ENCODE peak calls at places on chromosomes 6 and 20, in ten cellular contexts. One of them, this sample, is unnamed.

GRCh38 chr6:107329063-107329462 is 130.3 kb downstream of the PDSS2 start:
- DNase-seq in GOT3: no peak
- DNase-seq in stimulated activated CD4-positive, alpha-beta T cell treated with anti-CD3 and anti-CD28 coated beads, Interleukin-1b, Interleukin-23, amount 100 ng/mL, for 4 hours: no peak
- DNase-seq in tibial nerve: no peak
- DNase-seq in fibroblast of lung: no peak
- DNase-seq in sciatic nerve: no peak
- DNase-seq in stimulated activated naive CD8-positive, alpha-beta T cell treated with anti-CD3 and anti-CD28 coated beads, Interleukin-15, Interleukin-2, amounts not matched to agents 100 U/mL and 50 U/mL, for 24 hours: no peak
- DNase-seq in posterior vena cava: no peak
- DNase-seq in coronary artery: no peak
- DNase-seq in NCI-H510A: no peak
- DNase-seq in this sample: no peak

GRCh38 chr6:149924206-149924932 is 1.4 kb upstream of the RAET1G start:
- DNase-seq in GOT3: no peak
- DNase-seq in stimulated activated CD4-positive, alpha-beta T cell treated with anti-CD3 and anti-CD28 coated beads, Interleukin-1b, Interleukin-23, amount 100 ng/mL, for 4 hours: no peak
- DNase-seq in tibial nerve: no peak
- DNase-seq in fibroblast of lung: no peak
- DNase-seq in sciatic nerve: no peak
- DNase-seq in stimulated activated naive CD8-positive, alpha-beta T cell treated with anti-CD3 and anti-CD28 coated beads, Interleukin-15, Interleukin-2, amounts not matched to agents 100 U/mL and 50 U/mL, for 24 hours: no peak
- DNase-seq in posterior vena cava: no peak
- DNase-seq in coronary artery: peak
- DNase-seq in NCI-H510A: no peak
- DNase-seq in this sample: no peak

GRCh38 chr6:15987569-15987968 is 141.3 kb upstream of the MYLIP start:
- DNase-seq in GOT3: no peak
- DNase-seq in stimulated activated CD4-positive, alpha-beta T cell treated with anti-CD3 and anti-CD28 coated beads, Interleukin-1b, Interleukin-23, amount 100 ng/mL, for 4 hours: no peak
- DNase-seq in tibial nerve: no peak
- DNase-seq in fibroblast of lung: peak
- DNase-seq in sciatic nerve: no peak
- DNase-seq in stimulated activated naive CD8-positive, alpha-beta T cell treated with anti-CD3 and anti-CD28 coated beads, Interleukin-15, Interleukin-2, amounts not matched to agents 100 U/mL and 50 U/mL, for 24 hours: no peak
- DNase-seq in posterior vena cava: no peak
- DNase-seq in coronary artery: no peak
- DNase-seq in NCI-H510A: peak
- DNase-seq in this sample: no peak

GRCh38 chr6:91352878-91353277 is 766.0 kb upstream of the MAP3K7 start:
- DNase-seq in GOT3: no peak
- DNase-seq in stimulated activated CD4-positive, alpha-beta T cell treated with anti-CD3 and anti-CD28 coated beads, Interleukin-1b, Interleukin-23, amount 100 ng/mL, for 4 hours: no peak
- DNase-seq in tibial nerve: no peak
- DNase-seq in fibroblast of lung: no peak
- DNase-seq in sciatic nerve: no peak
- DNase-seq in stimulated activated naive CD8-positive, alpha-beta T cell treated with anti-CD3 and anti-CD28 coated beads, Interleukin-15, Interleukin-2, amounts not matched to agents 100 U/mL and 50 U/mL, for 24 hours: no peak
- DNase-seq in posterior vena cava: no peak
- DNase-seq in coronary artery: no peak
- DNase-seq in NCI-H510A: no peak
- DNase-seq in this sample: no peak

GRCh38 chr20:53767206-53767924 is 173.7 kb upstream of the ZNF217 start:
- DNase-seq in GOT3: no peak
- DNase-seq in stimulated activated CD4-positive, alpha-beta T cell treated with anti-CD3 and anti-CD28 coated beads, Interleukin-1b, Interleukin-23, amount 100 ng/mL, for 4 hours: no peak
- DNase-seq in tibial nerve: no peak
- DNase-seq in fibroblast of lung: no peak
- DNase-seq in sciatic nerve: no peak
- DNase-seq in stimulated activated naive CD8-positive, alpha-beta T cell treated with anti-CD3 and anti-CD28 coated beads, Interleukin-15, Interleukin-2, amounts not matched to agents 100 U/mL and 50 U/mL, for 24 hours: no peak
- DNase-seq in posterior vena cava: no peak
- DNase-seq in coronary artery: no peak
- DNase-seq in NCI-H510A: no peak
- DNase-seq in this sample: no peak

GRCh38 chr6:72849346-72849745 is 227.5 kb downstream of the KCNQ5 start:
- DNase-seq in GOT3: no peak
- DNase-seq in stimulated activated CD4-positive, alpha-beta T cell treated with anti-CD3 and anti-CD28 coated beads, Interleukin-1b, Interleukin-23, amount 100 ng/mL, for 4 hours: no peak
- DNase-seq in tibial nerve: no peak
- DNase-seq in fibroblast of lung: no peak
- DNase-seq in sciatic nerve: no peak
- DNase-seq in stimulated activated naive CD8-positive, alpha-beta T cell treated with anti-CD3 and anti-CD28 coated beads, Interleukin-15, Interleukin-2, amounts not matched to agents 100 U/mL and 50 U/mL, for 24 hours: no peak
- DNase-seq in posterior vena cava: no peak
- DNase-seq in coronary artery: no peak
- DNase-seq in NCI-H510A: no peak
- DNase-seq in this sample: no peak

GRCh38 chr6:63802606-63803206 is 167.1 kb downstream of the PHF3 start:
- DNase-seq in GOT3: no peak
- DNase-seq in stimulated activated CD4-positive, alpha-beta T cell treated with anti-CD3 and anti-CD28 coated beads, Interleukin-1b, Interleukin-23, amount 100 ng/mL, for 4 hours: no peak
- DNase-seq in tibial nerve: no peak
- DNase-seq in fibroblast of lung: peak
- DNase-seq in sciatic nerve: no peak
- DNase-seq in stimulated activated naive CD8-positive, alpha-beta T cell treated with anti-CD3 and anti-CD28 coated beads, Interleukin-15, Interleukin-2, amounts not matched to agents 100 U/mL and 50 U/mL, for 24 hours: no peak
- DNase-seq in posterior vena cava: no peak
- DNase-seq in coronary artery: no peak
- DNase-seq in NCI-H510A: no peak
- DNase-seq in this sample: no peak

GRCh38 chr20:49610701-49611538 is 43.0 kb upstream of the PTGIS start:
- DNase-seq in GOT3: no peak
- DNase-seq in stimulated activated CD4-positive, alpha-beta T cell treated with anti-CD3 and anti-CD28 coated beads, Interleukin-1b, Interleukin-23, amount 100 ng/mL, for 4 hours: peak
- DNase-seq in tibial nerve: peak
- DNase-seq in fibroblast of lung: peak
- DNase-seq in sciatic nerve: peak
- DNase-seq in stimulated activated naive CD8-positive, alpha-beta T cell treated with anti-CD3 and anti-CD28 coated beads, Interleukin-15, Interleukin-2, amounts not matched to agents 100 U/mL and 50 U/mL, for 24 hours: peak
- DNase-seq in posterior vena cava: peak
- DNase-seq in coronary artery: no peak
- DNase-seq in NCI-H510A: peak
- DNase-seq in this sample: peak

GRCh38 chr20:35742741-35743523 is 872 bp upstream of the RBM39 start:
- DNase-seq in GOT3: no peak
- DNase-seq in stimulated activated CD4-positive, alpha-beta T cell treated with anti-CD3 and anti-CD28 coated beads, Interleukin-1b, Interleukin-23, amount 100 ng/mL, for 4 hours: no peak
- DNase-seq in tibial nerve: no peak
- DNase-seq in fibroblast of lung: peak
- DNase-seq in sciatic nerve: no peak
- DNase-seq in stimulated activated naive CD8-positive, alpha-beta T cell treated with anti-CD3 and anti-CD28 coated beads, Interleukin-15, Interleukin-2, amounts not matched to agents 100 U/mL and 50 U/mL, for 24 hours: no peak
- DNase-seq in posterior vena cava: no peak
- DNase-seq in coronary artery: no peak
- DNase-seq in NCI-H510A: no peak
- DNase-seq in this sample: peak

GRCh38 chr6:40894962-40895799 is 143.8 kb downstream of the UNC5CL start:
- DNase-seq in GOT3: no peak
- DNase-seq in stimulated activated CD4-positive, alpha-beta T cell treated with anti-CD3 and anti-CD28 coated beads, Interleukin-1b, Interleukin-23, amount 100 ng/mL, for 4 hours: no peak
- DNase-seq in tibial nerve: no peak
- DNase-seq in fibroblast of lung: peak
- DNase-seq in sciatic nerve: peak
- DNase-seq in stimulated activated naive CD8-positive, alpha-beta T cell treated with anti-CD3 and anti-CD28 coated beads, Interleukin-15, Interleukin-2, amounts not matched to agents 100 U/mL and 50 U/mL, for 24 hours: no peak
- DNase-seq in posterior vena cava: peak
- DNase-seq in coronary artery: peak
- DNase-seq in NCI-H510A: no peak
- DNase-seq in this sample: peak

GRCh38 chr20:58984691-58985090 is 3.6 kb downstream of the NELFCD start:
- DNase-seq in GOT3: no peak
- DNase-seq in stimulated activated CD4-positive, alpha-beta T cell treated with anti-CD3 and anti-CD28 coated beads, Interleukin-1b, Interleukin-23, amount 100 ng/mL, for 4 hours: no peak
- DNase-seq in tibial nerve: peak
- DNase-seq in fibroblast of lung: no peak
- DNase-seq in sciatic nerve: no peak
- DNase-seq in stimulated activated naive CD8-positive, alpha-beta T cell treated with anti-CD3 and anti-CD28 coated beads, Interleukin-15, Interleukin-2, amounts not matched to agents 100 U/mL and 50 U/mL, for 24 hours: no peak
- DNase-seq in posterior vena cava: no peak
- DNase-seq in coronary artery: peak
- DNase-seq in NCI-H510A: no peak
- DNase-seq in this sample: no peak

GRCh38 chr20:43255877-43256276 is 66.2 kb upstream of the PTPRT start:
- DNase-seq in GOT3: no peak
- DNase-seq in stimulated activated CD4-positive, alpha-beta T cell treated with anti-CD3 and anti-CD28 coated beads, Interleukin-1b, Interleukin-23, amount 100 ng/mL, for 4 hours: no peak
- DNase-seq in tibial nerve: no peak
- DNase-seq in fibroblast of lung: no peak
- DNase-seq in sciatic nerve: no peak
- DNase-seq in stimulated activated naive CD8-positive, alpha-beta T cell treated with anti-CD3 and anti-CD28 coated beads, Interleukin-15, Interleukin-2, amounts not matched to agents 100 U/mL and 50 U/mL, for 24 hours: no peak
- DNase-seq in posterior vena cava: no peak
- DNase-seq in coronary artery: no peak
- DNase-seq in NCI-H510A: no peak
- DNase-seq in this sample: no peak

GRCh38 chr20:19676202-19676601 is 81.9 kb upstream of the RIN2 start:
- DNase-seq in GOT3: no peak
- DNase-seq in stimulated activated CD4-positive, alpha-beta T cell treated with anti-CD3 and anti-CD28 coated beads, Interleukin-1b, Interleukin-23, amount 100 ng/mL, for 4 hours: no peak
- DNase-seq in tibial nerve: no peak
- DNase-seq in fibroblast of lung: no peak
- DNase-seq in sciatic nerve: no peak
- DNase-seq in stimulated activated naive CD8-positive, alpha-beta T cell treated with anti-CD3 and anti-CD28 coated beads, Interleukin-15, Interleukin-2, amounts not matched to agents 100 U/mL and 50 U/mL, for 24 hours: no peak
- DNase-seq in posterior vena cava: no peak
- DNase-seq in coronary artery: no peak
- DNase-seq in NCI-H510A: no peak
- DNase-seq in this sample: no peak

GRCh38 chr6:138404666-138405337 is 779 bp downstream of the HEBP2 start:
- DNase-seq in GOT3: no peak
- DNase-seq in stimulated activated CD4-positive, alpha-beta T cell treated with anti-CD3 and anti-CD28 coated beads, Interleukin-1b, Interleukin-23, amount 100 ng/mL, for 4 hours: peak
- DNase-seq in tibial nerve: no peak
- DNase-seq in fibroblast of lung: peak
- DNase-seq in sciatic nerve: no peak
- DNase-seq in stimulated activated naive CD8-positive, alpha-beta T cell treated with anti-CD3 and anti-CD28 coated beads, Interleukin-15, Interleukin-2, amounts not matched to agents 100 U/mL and 50 U/mL, for 24 hours: peak
- DNase-seq in posterior vena cava: peak
- DNase-seq in coronary artery: peak
- DNase-seq in NCI-H510A: no peak
- DNase-seq in this sample: no peak

GRCh38 chr6:21115111-21115510 is 478.4 kb upstream of the SOX4 start:
- DNase-seq in GOT3: no peak
- DNase-seq in stimulated activated CD4-positive, alpha-beta T cell treated with anti-CD3 and anti-CD28 coated beads, Interleukin-1b, Interleukin-23, amount 100 ng/mL, for 4 hours: no peak
- DNase-seq in tibial nerve: no peak
- DNase-seq in fibroblast of lung: peak
- DNase-seq in sciatic nerve: no peak
- DNase-seq in stimulated activated naive CD8-positive, alpha-beta T cell treated with anti-CD3 and anti-CD28 coated beads, Interleukin-15, Interleukin-2, amounts not matched to agents 100 U/mL and 50 U/mL, for 24 hours: no peak
- DNase-seq in posterior vena cava: no peak
- DNase-seq in coronary artery: no peak
- DNase-seq in NCI-H510A: no peak
- DNase-seq in this sample: no peak

GRCh38 chr6:8943073-8943472 is 507.7 kb upstream of the SLC35B3 start:
- DNase-seq in GOT3: no peak
- DNase-seq in stimulated activated CD4-positive, alpha-beta T cell treated with anti-CD3 and anti-CD28 coated beads, Interleukin-1b, Interleukin-23, amount 100 ng/mL, for 4 hours: no peak
- DNase-seq in tibial nerve: no peak
- DNase-seq in fibroblast of lung: no peak
- DNase-seq in sciatic nerve: no peak
- DNase-seq in stimulated activated naive CD8-positive, alpha-beta T cell treated with anti-CD3 and anti-CD28 coated beads, Interleukin-15, Interleukin-2, amounts not matched to agents 100 U/mL and 50 U/mL, for 24 hours: no peak
- DNase-seq in posterior vena cava: no peak
- DNase-seq in coronary artery: no peak
- DNase-seq in NCI-H510A: no peak
- DNase-seq in this sample: no peak

GRCh38 chr20:48404598-48404997 is 423.2 kb downstream of the PREX1 start:
- DNase-seq in GOT3: no peak
- DNase-seq in stimulated activated CD4-positive, alpha-beta T cell treated with anti-CD3 and anti-CD28 coated beads, Interleukin-1b, Interleukin-23, amount 100 ng/mL, for 4 hours: no peak
- DNase-seq in tibial nerve: no peak
- DNase-seq in fibroblast of lung: no peak
- DNase-seq in sciatic nerve: no peak
- DNase-seq in stimulated activated naive CD8-positive, alpha-beta T cell treated with anti-CD3 and anti-CD28 coated beads, Interleukin-15, Interleukin-2, amounts not matched to agents 100 U/mL and 50 U/mL, for 24 hours: no peak
- DNase-seq in posterior vena cava: no peak
- DNase-seq in coronary artery: no peak
- DNase-seq in NCI-H510A: no peak
- DNase-seq in this sample: no peak

GRCh38 chr20:11752336-11752735 is 165.4 kb upstream of the BTBD3 start:
- DNase-seq in GOT3: no peak
- DNase-seq in stimulated activated CD4-positive, alpha-beta T cell treated with anti-CD3 and anti-CD28 coated beads, Interleukin-1b, Interleukin-23, amount 100 ng/mL, for 4 hours: no peak
- DNase-seq in tibial nerve: no peak
- DNase-seq in fibroblast of lung: no peak
- DNase-seq in sciatic nerve: no peak
- DNase-seq in stimulated activated naive CD8-positive, alpha-beta T cell treated with anti-CD3 and anti-CD28 coated beads, Interleukin-15, Interleukin-2, amounts not matched to agents 100 U/mL and 50 U/mL, for 24 hours: no peak
- DNase-seq in posterior vena cava: no peak
- DNase-seq in coronary artery: no peak
- DNase-seq in NCI-H510A: no peak
- DNase-seq in this sample: no peak

GRCh38 chr6:138571585-138572199 is 72.4 kb upstream of the NHSL1 start:
- DNase-seq in GOT3: no peak
- DNase-seq in stimulated activated CD4-positive, alpha-beta T cell treated with anti-CD3 and anti-CD28 coated beads, Interleukin-1b, Interleukin-23, amount 100 ng/mL, for 4 hours: no peak
- DNase-seq in tibial nerve: no peak
- DNase-seq in fibroblast of lung: peak
- DNase-seq in sciatic nerve: no peak
- DNase-seq in stimulated activated naive CD8-positive, alpha-beta T cell treated with anti-CD3 and anti-CD28 coated beads, Interleukin-15, Interleukin-2, amounts not matched to agents 100 U/mL and 50 U/mL, for 24 hours: no peak
- DNase-seq in posterior vena cava: no peak
- DNase-seq in coronary artery: no peak
- DNase-seq in NCI-H510A: no peak
- DNase-seq in this sample: no peak

GRCh38 chr6:38212579-38212978 is 393.1 kb downstream of the ZFAND3 start:
- DNase-seq in GOT3: no peak
- DNase-seq in stimulated activated CD4-positive, alpha-beta T cell treated with anti-CD3 and anti-CD28 coated beads, Interleukin-1b, Interleukin-23, amount 100 ng/mL, for 4 hours: no peak
- DNase-seq in tibial nerve: no peak
- DNase-seq in fibroblast of lung: peak
- DNase-seq in sciatic nerve: peak
- DNase-seq in stimulated activated naive CD8-positive, alpha-beta T cell treated with anti-CD3 and anti-CD28 coated beads, Interleukin-15, Interleukin-2, amounts not matched to agents 100 U/mL and 50 U/mL, for 24 hours: no peak
- DNase-seq in posterior vena cava: no peak
- DNase-seq in coronary artery: no peak
- DNase-seq in NCI-H510A: peak
- DNase-seq in this sample: no peak

GRCh38 chr6:19836799-19837510 is at the start of gene ID4:
- DNase-seq in GOT3: no peak
- DNase-seq in stimulated activated CD4-positive, alpha-beta T cell treated with anti-CD3 and anti-CD28 coated beads, Interleukin-1b, Interleukin-23, amount 100 ng/mL, for 4 hours: no peak
- DNase-seq in tibial nerve: peak
- DNase-seq in fibroblast of lung: peak
- DNase-seq in sciatic nerve: peak
- DNase-seq in stimulated activated naive CD8-positive, alpha-beta T cell treated with anti-CD3 and anti-CD28 coated beads, Interleukin-15, Interleukin-2, amounts not matched to agents 100 U/mL and 50 U/mL, for 24 hours: no peak
- DNase-seq in posterior vena cava: peak
- DNase-seq in coronary artery: peak
- DNase-seq in NCI-H510A: peak
- DNase-seq in this sample: no peak

GRCh38 chr6:45504947-45505346 is 127.2 kb upstream of the SUPT3H start:
- DNase-seq in GOT3: no peak
- DNase-seq in stimulated activated CD4-positive, alpha-beta T cell treated with anti-CD3 and anti-CD28 coated beads, Interleukin-1b, Interleukin-23, amount 100 ng/mL, for 4 hours: no peak
- DNase-seq in tibial nerve: no peak
- DNase-seq in fibroblast of lung: peak
- DNase-seq in sciatic nerve: no peak
- DNase-seq in stimulated activated naive CD8-positive, alpha-beta T cell treated with anti-CD3 and anti-CD28 coated beads, Interleukin-15, Interleukin-2, amounts not matched to agents 100 U/mL and 50 U/mL, for 24 hours: no peak
- DNase-seq in posterior vena cava: no peak
- DNase-seq in coronary artery: no peak
- DNase-seq in NCI-H510A: peak
- DNase-seq in this sample: no peak

GRCh38 chr6:26623339-26623859 is 26.6 kb downstream of the ABT1 start:
- DNase-seq in GOT3: no peak
- DNase-seq in stimulated activated CD4-positive, alpha-beta T cell treated with anti-CD3 and anti-CD28 coated beads, Interleukin-1b, Interleukin-23, amount 100 ng/mL, for 4 hours: no peak
- DNase-seq in tibial nerve: no peak
- DNase-seq in fibroblast of lung: no peak
- DNase-seq in sciatic nerve: no peak
- DNase-seq in stimulated activated naive CD8-positive, alpha-beta T cell treated with anti-CD3 and anti-CD28 coated beads, Interleukin-15, Interleukin-2, amounts not matched to agents 100 U/mL and 50 U/mL, for 24 hours: no peak
- DNase-seq in posterior vena cava: no peak
- DNase-seq in coronary artery: no peak
- DNase-seq in NCI-H510A: no peak
- DNase-seq in this sample: no peak